ENCODE peak calls at places on chromosomes 11 and 22, in four cellular contexts. V is HepG2, Q is HCT116, P is H1. G is an unnamed sample.

GRCh38 chr11:128342511-128343133 is 244.7 kb downstream of the ETS1 start:
- DNase-seq in Q (no peak), P (no peak), V (peak), G (no peak)

GRCh38 chr11:19959697-19960096 is 200.6 kb downstream of the DBX1 start:
- DNase-seq in V (no peak), P (no peak), Q (no peak), G (no peak)

GRCh38 chr22:36375071-36375980 is 12.4 kb downstream of the MYH9 start:
- DNase-seq in V (no peak), P (no peak), Q (no peak), G (no peak)

GRCh38 chr22:26406118-26406517 is 22.9 kb upstream of the ASPHD2 start:
- DNase-seq in P (no peak), Q (no peak), V (no peak), G (no peak)

GRCh38 chr22:30252411-30253204 is 6.0 kb upstream of the LIF start:
- DNase-seq in Q (peak), V (no peak), P (no peak), G (no peak)

GRCh38 chr11:73087730-73088129 is 54.4 kb downstream of the FCHSD2 start:
- DNase-seq in Q (no peak), P (no peak), V (no peak), G (no peak)

GRCh38 chr11:72239296-72239848 is 4.6 kb downstream of the PHOX2A start:
- DNase-seq in V (no peak), Q (no peak), P (no peak), G (peak)

GRCh38 chr11:116542386-116542785 is 230.4 kb downstream of the BUD13 start:
- DNase-seq in V (no peak), Q (no peak), P (no peak), G (no peak)

GRCh38 chr11:102115557-102115956 is 5.3 kb downstream of the YAP1 start:
- DNase-seq in Q (no peak), P (no peak), V (peak), G (peak)

GRCh38 chr22:28402066-28402465 is 277.6 kb downstream of the TTC28 start:
- DNase-seq in Q (no peak), V (no peak), P (no peak), G (no peak)

GRCh38 chr22:25976346-25976745 is 192.9 kb upstream of the SEZ6L start:
- DNase-seq in P (no peak), V (no peak), Q (no peak), G (no peak)

GRCh38 chr22:44394246-44395115 is 81.7 kb upstream of the SHISAL1 start:
- DNase-seq in V (no peak), P (no peak), Q (no peak), G (no peak)

GRCh38 chr22:29813563-29813962 is 24.5 kb downstream of the ASCC2 start:
- DNase-seq in P (no peak), Q (peak), V (no peak), G (peak)

GRCh38 chr11:126284829-126285228 is 1.9 kb downstream of the TIRAP start:
- DNase-seq in P (no peak), Q (no peak), V (peak), G (no peak)

GRCh38 chr11:129815596-129816461 is at the start of gene TMEM45B:
- DNase-seq in V (no peak), P (no peak), Q (no peak), G (peak)

GRCh38 chr11:72209101-72209500 is 7.5 kb upstream of the FOLR2 start:
- DNase-seq in P (no peak), V (no peak), Q (no peak), G (no peak)

GRCh38 chr22:24434472-24435322 is 7.3 kb downstream of the ADORA2A start:
- DNase-seq in V (no peak), Q (no peak), P (no peak), G (no peak)

GRCh38 chr11:29005401-29005980 is 897.3 kb downstream of the METTL15 start:
- DNase-seq in V (peak), P (no peak), Q (no peak), G (peak)

GRCh38 chr11:29008481-29008880 is 900.3 kb downstream of the METTL15 start:
- DNase-seq in P (no peak), V (no peak), Q (no peak), G (no peak)

GRCh38 chr11:29012507-29012906 is 904.3 kb downstream of the METTL15 start:
- DNase-seq in P (no peak), V (no peak), Q (no peak), G (no peak)

GRCh38 chr11:29006668-29007067 is 898.5 kb downstream of the METTL15 start:
- DNase-seq in Q (no peak), V (no peak), P (no peak), G (no peak)

DNA sequence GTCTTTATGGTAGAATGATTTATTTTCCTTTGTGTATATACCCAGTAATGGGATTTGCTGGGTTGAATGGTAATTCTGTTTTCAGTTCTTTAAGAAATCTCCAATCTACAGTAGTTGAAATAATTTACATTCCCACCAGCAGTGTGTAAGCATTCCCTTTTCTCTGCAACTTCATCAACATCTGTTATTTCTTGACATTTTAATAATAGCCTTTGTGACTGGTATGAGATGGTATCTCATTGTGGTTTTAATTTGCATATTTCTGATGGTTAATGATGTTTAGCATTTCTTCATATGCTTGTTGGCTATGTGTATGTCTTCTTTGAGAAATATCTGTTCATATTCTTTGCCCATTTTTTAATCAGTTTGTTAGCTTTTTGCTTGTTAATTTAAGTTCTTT is 901.2 kb downstream of the METTL15 start:
- DNase-seq in Q (no peak), V (no peak), P (no peak), G (no peak)
- TF ChIP-seq JUND in Q (no peak), V (no peak), P (no peak), G (no peak)

DNA sequence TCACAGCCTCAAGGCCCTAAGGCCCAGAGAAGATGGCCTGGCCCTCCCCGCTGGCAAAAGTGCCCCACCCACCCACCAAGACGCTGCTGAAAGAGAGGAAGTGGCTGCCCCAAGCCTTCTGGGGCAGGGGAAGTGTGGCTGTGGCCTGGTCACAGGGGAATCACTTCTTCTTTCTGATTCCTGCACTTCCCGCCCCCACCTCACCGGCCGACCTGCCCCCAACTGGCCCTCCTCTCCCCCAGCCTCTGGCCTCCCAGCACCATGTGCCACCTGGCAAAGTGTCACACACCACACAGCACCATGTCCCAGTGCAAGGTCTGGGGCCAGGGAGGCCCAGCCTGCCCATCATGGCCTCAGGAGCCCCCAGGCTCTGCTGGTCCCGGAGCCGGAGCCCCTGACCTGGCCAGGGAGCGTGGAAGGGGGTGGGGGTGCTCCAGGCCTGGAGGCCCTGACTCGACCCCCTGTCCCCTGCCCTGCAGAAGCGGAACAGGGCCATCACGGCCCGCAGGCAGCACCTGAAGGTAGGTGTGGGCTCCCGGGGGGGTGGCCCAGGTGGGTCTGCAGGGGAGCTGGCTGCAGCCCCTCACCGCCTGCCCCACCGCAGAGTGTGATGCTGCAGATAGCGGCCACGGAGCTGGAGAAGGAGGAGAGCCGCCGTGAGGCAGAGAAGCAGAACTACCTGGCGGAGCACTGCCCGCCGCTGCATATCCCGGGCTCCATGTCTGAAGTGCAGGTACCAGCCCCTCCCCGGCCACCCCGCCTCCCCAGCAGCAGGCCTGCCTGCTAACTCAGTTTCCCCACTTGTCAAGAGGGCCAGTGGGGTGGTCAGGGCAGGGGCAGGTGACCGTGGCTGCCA is 1.4 kb downstream of the TNNI2 start:
- DNase-seq in Q (no peak), V (no peak), P (no peak), G (no peak)
- TF ChIP-seq JUND in Q (no peak), V (no peak), P (no peak), G (no peak)

DNA sequence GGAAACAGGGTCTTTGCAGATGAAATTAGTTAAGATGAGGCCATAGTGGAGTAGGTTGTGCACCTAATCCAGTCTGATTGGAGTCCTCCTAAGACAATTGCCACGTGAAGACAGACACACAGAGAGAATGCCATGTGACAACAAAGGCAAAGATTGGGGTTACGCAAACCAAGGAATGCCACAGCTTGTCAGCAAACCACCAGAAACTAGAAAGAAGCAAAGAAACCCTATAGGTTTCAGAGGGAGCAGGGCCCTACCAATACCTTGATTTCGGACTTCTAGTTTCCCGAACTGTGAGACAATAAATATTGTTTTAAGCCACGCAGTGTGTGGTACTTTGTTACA is 8.2 kb upstream of the LAYN start:
- DNase-seq in Q (no peak), V (no peak), P (no peak), G (no peak)
- TF ChIP-seq JUND in Q (no peak), V (no peak), P (no peak), G (no peak)

GRCh38 chr11:119178166-119178680 is 7.1 kb upstream of the NHERF4 start:
- DNase-seq in P (no peak), V (no peak), Q (no peak), G (no peak)
- TF ChIP-seq JUND in P (no peak), V (no peak), Q (no peak), G (no peak)

GRCh38 chr11:120168960-120169681 is 31.2 kb upstream of the TRIM29 start:
- DNase-seq in Q (no peak), V (peak), P (peak), G (peak)
- TF ChIP-seq JUND in Q (no peak), V (no peak), P (no peak), G (no peak)

GRCh38 chr22:31753005-31753633 is 700 bp upstream of the DEPDC5 start:
- DNase-seq in V (peak), Q (no peak), P (no peak), G (peak)
- TF ChIP-seq JUND in V (no peak), Q (no peak), P (no peak), G (no peak)

DNA sequence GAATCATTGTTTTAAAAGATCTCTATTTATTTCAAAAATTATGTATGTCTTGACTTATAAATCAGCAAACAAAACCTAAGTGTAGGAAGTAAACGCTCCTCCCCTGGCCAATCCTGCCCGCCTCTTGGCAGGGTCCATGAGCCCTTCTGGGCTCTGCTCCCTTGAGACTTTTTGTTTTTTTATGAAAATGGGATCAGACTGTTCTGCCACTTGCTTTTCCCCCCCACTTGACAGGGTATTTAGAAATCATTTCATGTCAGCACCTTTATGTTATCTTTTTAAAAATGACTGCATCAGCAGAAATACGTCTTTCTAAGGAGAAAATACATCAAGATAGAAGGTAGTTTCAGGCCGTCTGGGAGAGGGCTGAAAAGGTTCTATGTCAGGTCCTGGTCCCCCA is 35.6 kb downstream of the FBLN1 start:
- DNase-seq in V (no peak), Q (no peak), P (no peak), G (no peak)
- TF ChIP-seq JUND in V (no peak), Q (no peak), P (no peak), G (no peak)

DNA sequence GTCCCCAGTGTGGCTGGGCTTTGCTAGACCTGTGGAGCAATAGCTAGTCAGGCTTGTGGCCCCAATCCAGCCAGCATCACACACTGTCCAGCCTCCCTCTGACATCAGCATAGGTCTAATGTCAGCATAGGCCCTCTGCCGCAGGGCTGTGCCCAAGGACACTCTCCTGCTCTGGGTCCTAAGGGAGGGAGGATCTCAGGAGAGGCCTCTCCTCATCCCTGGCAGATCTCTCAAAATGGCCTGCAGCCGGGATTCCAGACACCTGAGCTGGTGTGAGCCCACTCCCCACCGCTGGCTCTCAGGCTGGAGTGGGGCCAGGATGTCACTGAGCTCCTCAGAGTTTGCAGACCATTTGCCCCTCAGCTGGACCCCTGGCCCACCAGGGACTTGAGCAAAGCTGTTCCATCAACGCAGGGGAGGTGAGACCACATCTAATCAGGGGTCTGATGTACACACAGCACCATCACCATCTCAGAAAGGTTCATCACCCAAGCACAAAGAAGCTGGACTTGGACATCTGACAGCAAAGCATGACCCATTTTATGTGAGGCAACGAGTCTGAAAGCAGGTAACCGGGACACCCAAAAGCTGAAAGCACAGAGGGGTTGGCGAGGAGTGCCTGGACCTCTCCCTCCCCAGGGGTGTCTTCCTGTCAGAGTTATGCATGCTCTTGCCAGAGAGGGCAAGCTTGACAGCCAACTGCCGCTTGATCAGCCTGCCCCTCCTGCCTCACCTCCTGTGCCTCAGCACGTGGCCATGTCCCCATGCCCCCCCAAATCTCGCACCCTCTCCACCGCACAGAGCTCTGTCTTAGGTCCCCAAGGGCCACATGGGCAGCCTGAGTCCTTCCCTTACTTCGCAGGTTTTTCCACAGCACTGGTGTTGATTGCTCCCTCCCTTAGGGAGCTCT is 69.7 kb upstream of the SEPTIN5 start:
- DNase-seq in P (no peak), V (no peak), Q (no peak), G (no peak)
- TF ChIP-seq JUND in P (no peak), V (no peak), Q (no peak), G (no peak)

DNA sequence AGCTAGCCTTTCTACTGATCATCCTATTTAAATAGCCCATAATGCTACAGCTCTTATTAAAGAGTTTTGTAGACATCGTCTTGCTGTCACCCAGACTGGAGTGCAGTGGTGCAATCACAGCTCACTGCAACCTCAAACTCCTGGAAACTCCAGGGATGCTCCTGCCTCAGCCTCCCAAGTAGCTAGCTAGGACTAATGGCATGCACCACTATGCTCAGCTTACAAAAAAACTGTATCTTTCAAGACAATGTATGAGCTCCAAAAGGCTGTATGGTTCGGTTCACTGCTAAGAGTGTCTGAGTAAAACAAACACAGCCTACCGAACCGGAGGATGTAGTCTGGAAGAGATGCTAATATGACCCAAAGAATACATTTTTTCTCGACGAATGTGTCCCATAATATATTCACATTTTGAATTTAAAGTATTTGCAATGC is 2.6 kb downstream of the TAF1D start:
- DNase-seq in V (no peak), P (no peak), Q (no peak), G (no peak)
- TF ChIP-seq JUND in V (no peak), P (no peak), Q (no peak), G (no peak)

GRCh38 chr22:46794067-46794466 is 31.6 kb downstream of the TBC1D22A start:
- DNase-seq in P (no peak), Q (no peak), V (no peak), G (no peak)

GRCh38 chr22:46791201-46791731 is 28.8 kb downstream of the TBC1D22A start:
- DNase-seq in Q (no peak), V (no peak), P (no peak), G (no peak)

GRCh38 chr22:46793497-46793896 is 31.0 kb downstream of the TBC1D22A start:
- DNase-seq in P (no peak), V (no peak), Q (no peak), G (no peak)

GRCh38 chr22:46792061-46792796 is 29.8 kb downstream of the TBC1D22A start:
- DNase-seq in Q (no peak), P (no peak), V (no peak), G (no peak)

DNA sequence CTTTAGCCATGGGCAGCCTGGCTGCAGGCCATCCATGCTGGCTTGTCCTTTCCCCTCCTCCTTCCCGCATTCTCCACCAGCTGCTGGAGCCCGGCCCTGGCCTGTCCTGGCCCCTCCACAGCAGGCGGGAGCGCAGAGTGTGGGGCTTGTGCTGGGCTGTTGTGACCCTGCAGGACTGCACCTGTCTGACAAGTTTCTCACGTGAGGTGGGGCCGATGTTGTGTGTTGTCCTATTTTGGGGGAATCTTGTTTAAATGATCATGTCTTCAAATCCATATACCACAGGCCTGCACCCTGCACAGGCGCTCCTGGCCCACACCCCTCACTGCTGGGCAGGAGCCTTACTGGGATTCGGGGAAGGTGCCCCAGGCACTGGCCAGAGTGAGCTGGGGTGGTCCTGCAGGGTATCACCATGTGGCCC is 30.4 kb downstream of the TBC1D22A start:
- DNase-seq in Q (no peak), P (no peak), V (no peak), G (no peak)
- TF ChIP-seq JUND in Q (no peak), P (no peak), V (no peak), G (no peak)

G was measured in T47D.